ENCODE peak calls at places on chromosomes 4 and X, in eight cellular contexts. F, Q, J, G, B, O, V and X are unnamed samples.
A peak's percentile ranks its signal among the peaks of the same experiment; 100 is the strongest.

GRCh38 chr4:1393866-1394265 is 12.4 kb downstream of the NKX1-1 start:
- DNase-seq in F (no peak), Q (no peak), J (no peak), G (no peak), B (peak; percentile 14), O (no peak), V (no peak), X (no peak)

GRCh38 chrX:71144651-71145050 is at the start of gene NLGN3:
- DNase-seq in F (no peak), Q (no peak), J (no peak), G (peak; percentile 63), B (no peak), O (no peak), V (peak; percentile 0), X (no peak)

GRCh38 chr4:185912779-185913178 is 100.8 kb upstream of the SORBS2 start:
- DNase-seq in F (no peak), Q (no peak), J (peak; percentile 35), G (no peak), B (no peak), O (peak; percentile 63), V (no peak), X (no peak)

GRCh38 chr4:54954656-54955388 is 170.6 kb downstream of the KDR start:
- DNase-seq in F (no peak), Q (no peak), J (no peak), G (no peak), B (no peak), O (no peak), V (no peak), X (no peak)

GRCh38 chr4:101970555-101970954 is 180.0 kb downstream of the BANK1 start:
- DNase-seq in F (no peak), Q (no peak), J (no peak), G (no peak), B (no peak), O (no peak), V (no peak), X (no peak)

GRCh38 chr4:95590615-95591014 is 41.8 kb upstream of the UNC5C start:
- DNase-seq in F (no peak), Q (no peak), J (no peak), G (no peak), B (no peak), O (no peak), V (no peak), X (no peak)

GRCh38 chrX:104482757-104483156 is 83.2 kb upstream of the IL1RAPL2 start:
- DNase-seq in F (no peak), Q (no peak), J (peak; percentile 1), G (no peak), B (no peak), O (no peak), V (no peak), X (no peak)

GRCh38 chr4:125321709-125322362 is 7.1 kb downstream of the FAT4 start:
- DNase-seq in F (no peak), Q (no peak), J (peak; percentile 78), G (no peak), B (no peak), O (peak; percentile 79), V (peak; percentile 64), X (no peak)

GRCh38 chrX:44068043-44068442 is 94.9 kb upstream of the NDP start:
- DNase-seq in F (no peak), Q (no peak), J (no peak), G (no peak), B (no peak), O (no peak), V (no peak), X (no peak)

GRCh38 chr4:163344147-163345050 is 707 bp downstream of the NPY5R start:
- DNase-seq in F (peak; percentile 21), Q (peak; percentile 45), J (no peak), G (peak; percentile 76), B (peak; percentile 22), O (peak; percentile 10), V (no peak), X (no peak)

GRCh38 chr4:36111180-36111579 is 133.1 kb downstream of the ARAP2 start:
- DNase-seq in F (no peak), Q (no peak), J (peak; percentile 18), G (no peak), B (no peak), O (peak; percentile 60), V (peak; percentile 43), X (no peak)

GRCh38 chrX:77622233-77622632 is 163.8 kb downstream of the ATRX start:
- DNase-seq in F (no peak), Q (no peak), J (no peak), G (peak; percentile 14), B (no peak), O (no peak), V (no peak), X (no peak)

GRCh38 chr4:126405369-126405982 is 1090.7 kb downstream of the FAT4 start:
- DNase-seq in F (no peak), Q (no peak), J (peak; percentile 32), G (peak; percentile 47), B (no peak), O (peak; percentile 16), V (peak; percentile 52), X (no peak)

GRCh38 chrX:150363561-150364346 is 637 bp downstream of the MAMLD1 start:
- DNase-seq in F (peak; percentile 60), Q (peak; percentile 36), J (peak; percentile 49), G (peak; percentile 63), B (peak; percentile 29), O (peak; percentile 32), V (peak; percentile 29), X (no peak)

GRCh38 chr4:25552580-25553271 is 102.9 kb upstream of the SLC34A2 start:
- DNase-seq in F (peak; percentile 79), Q (no peak), J (no peak), G (no peak), B (peak; percentile 28), O (no peak), V (no peak), X (no peak)

GRCh38 chrX:112857478-112857878 is 16.8 kb upstream of the AMOT start:
- DNase-seq in F (no peak), Q (no peak), J (no peak), G (no peak), B (no peak), O (no peak), V (no peak), X (peak; percentile 36)

GRCh38 chrX:39665830-39666518 is 431.8 kb downstream of the BCOR start:
- DNase-seq in F (no peak), Q (no peak), J (peak; percentile 62), G (no peak), B (no peak), O (peak; percentile 12), V (no peak), X (no peak)

GRCh38 chr4:127708985-127709384 is 21.2 kb upstream of the SLC25A31 start:
- DNase-seq in F (no peak), Q (no peak), J (peak; percentile 95), G (no peak), B (no peak), O (peak; percentile 85), V (peak; percentile 76), X (no peak)

GRCh38 chr4:171626554-171626953 is 186.7 kb upstream of the GALNTL6 start:
- DNase-seq in F (no peak), Q (no peak), J (no peak), G (no peak), B (no peak), O (no peak), V (no peak), X (no peak)

GRCh38 chr4:171629182-171629581 is 184.0 kb upstream of the GALNTL6 start:
- DNase-seq in F (no peak), Q (no peak), J (no peak), G (no peak), B (no peak), O (no peak), V (no peak), X (no peak)

DNA sequence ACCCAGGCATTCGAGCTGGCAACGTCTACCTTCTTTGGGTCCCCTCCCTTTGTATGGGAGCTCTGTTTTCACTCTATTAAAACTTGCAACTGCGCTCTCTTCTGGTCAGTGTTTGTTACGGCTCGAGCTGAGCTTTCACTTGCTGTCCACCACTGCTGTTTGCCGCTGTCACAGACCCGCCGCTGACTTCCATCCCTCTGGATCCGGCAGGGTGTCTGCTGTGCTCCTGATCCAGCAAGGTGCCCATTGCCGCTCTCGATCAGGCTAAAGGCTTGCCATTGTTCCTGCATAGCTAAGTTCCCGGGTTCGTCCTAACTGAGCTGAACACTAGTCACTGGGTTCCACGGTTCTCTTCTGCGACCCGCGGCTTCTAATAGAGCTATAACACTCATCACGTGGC is 183.5 kb upstream of the GALNTL6 start:
- DNase-seq in F (no peak), Q (no peak), J (no peak), G (peak; percentile 25), B (no peak), O (no peak), V (no peak), X (no peak)
- TF ChIP-seq CTCF in F (no peak), Q (no peak), J (no peak), G (no peak), B (no peak), O (no peak), V (no peak), X (no peak)

DNA sequence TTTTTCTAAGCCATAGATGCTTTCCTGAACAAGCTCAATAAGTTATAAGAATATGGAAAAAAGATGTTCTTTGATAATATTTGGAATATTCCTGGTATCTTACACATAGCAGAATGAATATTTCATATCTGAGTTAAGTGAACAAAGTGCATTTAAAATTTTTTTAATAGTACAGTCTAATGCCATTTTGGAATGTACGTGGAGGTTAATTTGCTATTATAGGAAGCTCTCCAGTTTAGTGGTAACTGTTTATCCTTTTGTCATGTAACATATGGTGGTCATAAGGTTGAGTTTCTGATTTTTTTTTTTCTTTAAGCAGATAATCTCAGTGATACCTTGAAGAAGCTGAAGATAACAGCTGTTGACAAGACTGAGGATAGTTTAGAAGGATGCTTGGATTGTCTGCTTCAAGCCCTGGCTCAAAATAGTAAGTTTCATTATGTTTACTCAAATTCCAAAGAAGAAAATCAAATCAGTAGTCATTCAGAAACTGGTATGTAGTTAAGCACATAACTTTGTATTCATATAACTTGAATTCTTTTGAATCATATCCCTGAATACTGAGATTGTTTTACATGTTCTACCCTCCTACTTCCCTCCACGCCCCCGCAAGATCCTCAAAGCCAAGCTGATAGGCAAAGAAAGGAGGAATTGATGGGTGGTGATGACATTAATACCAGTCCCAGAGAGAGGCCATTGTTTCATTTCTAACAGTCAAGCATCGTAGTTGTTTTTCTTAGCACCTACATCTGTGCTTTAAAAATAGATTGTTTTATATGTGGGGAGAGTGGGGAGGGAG is 32.1 kb downstream of the RAP1GDS1 start:
- DNase-seq in F (no peak), Q (no peak), J (peak; percentile 35), G (no peak), B (no peak), O (no peak), V (no peak), X (no peak)
- TF ChIP-seq CTCF in F (no peak), Q (no peak), J (no peak), G (no peak), B (no peak), O (no peak), V (no peak), X (no peak)

GRCh38 chr4:77619408-77619807 is 13.8 kb downstream of the CXCL13 start:
- DNase-seq in F (no peak), Q (no peak), J (no peak), G (no peak), B (no peak), O (no peak), V (no peak), X (no peak)
- TF ChIP-seq CTCF in F (no peak), Q (no peak), J (no peak), G (no peak), B (no peak), O (no peak), V (no peak), X (no peak)

DNA sequence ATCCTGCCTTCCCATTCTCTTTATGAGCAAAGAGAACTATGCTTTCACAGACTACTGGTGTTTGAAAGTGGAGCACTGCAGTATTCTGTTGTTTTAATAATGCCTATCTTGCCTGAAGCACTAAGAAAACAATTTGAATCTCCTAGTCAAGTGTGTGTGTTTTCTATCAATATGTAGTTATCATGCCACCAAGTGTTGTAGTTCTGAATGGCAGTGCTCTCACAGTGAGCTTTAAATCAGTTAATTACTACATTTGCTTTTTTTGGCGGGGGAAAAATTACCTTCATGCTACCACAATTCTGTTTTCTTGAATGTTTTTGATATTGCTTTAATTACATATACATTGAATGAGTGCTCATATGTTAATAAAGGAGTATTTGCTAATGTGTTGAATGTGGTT is 143.6 kb upstream of the FAM47A start:
- DNase-seq in F (no peak), Q (peak; percentile 2), J (no peak), G (peak; percentile 25), B (no peak), O (no peak), V (no peak), X (no peak)
- TF ChIP-seq CTCF in F (no peak), Q (no peak), J (no peak), G (peak; percentile 53), B (no peak), O (no peak), V (no peak), X (no peak)